ENCODE peak calls at places on chromosomes 3 and 15, in eight cellular contexts. M, G, B, N, Z, L, I and F are unnamed samples. For H3K9me3, the result is how much of the 10 kb centered on the place peaks cover.

GRCh38 chr3:141076821-141077571 is 25.8 kb downstream of the SPSB4 start:
- DNase-seq in M (no peak), G (peak), B (no peak), N (no peak), Z (peak), L (peak), I (peak), F (no peak)

GRCh38 chr3:115022835-115023398 is 124.2 kb downstream of the ZBTB20 start:
- DNase-seq in M (no peak), G (no peak), B (no peak), N (no peak), Z (no peak), L (no peak), I (no peak), F (no peak)

GRCh38 chr3:155664922-155665695 is 79.8 kb downstream of the PLCH1 start:
- DNase-seq in M (no peak), G (no peak), B (no peak), N (no peak), Z (no peak), L (peak), I (peak), F (no peak)

GRCh38 chr15:90334304-90334731 is 17.8 kb upstream of the ZNF774 start:
- DNase-seq in M (no peak), G (no peak), B (no peak), N (no peak), Z (no peak), L (no peak), I (no peak), F (no peak)

GRCh38 chr3:163664466-163664865 is 1413.8 kb downstream of the SI start:
- DNase-seq in M (no peak), G (no peak), B (no peak), N (no peak), Z (no peak), L (no peak), I (no peak), F (no peak)

GRCh38 chr3:187713504-187713903 is 11.1 kb upstream of the RTP2 start:
- DNase-seq in M (no peak), G (no peak), B (no peak), N (no peak), Z (no peak), L (no peak), I (no peak), F (no peak)

GRCh38 chr3:169879013-169879412 is 9.3 kb upstream of the LRRC31 start:
- DNase-seq in M (no peak), G (no peak), B (no peak), N (no peak), Z (no peak), L (no peak), I (no peak), F (no peak)

GRCh38 chr15:73130830-73131229 is 78.6 kb downstream of the NEO1 start:
- DNase-seq in M (no peak), G (no peak), B (no peak), N (no peak), Z (no peak), L (no peak), I (no peak), F (no peak)

GRCh38 chr15:91186892-91187644 is 87.0 kb downstream of the SV2B start:
- DNase-seq in M (no peak), G (no peak), B (no peak), N (peak), Z (no peak), L (no peak), I (no peak), F (no peak)

DNA sequence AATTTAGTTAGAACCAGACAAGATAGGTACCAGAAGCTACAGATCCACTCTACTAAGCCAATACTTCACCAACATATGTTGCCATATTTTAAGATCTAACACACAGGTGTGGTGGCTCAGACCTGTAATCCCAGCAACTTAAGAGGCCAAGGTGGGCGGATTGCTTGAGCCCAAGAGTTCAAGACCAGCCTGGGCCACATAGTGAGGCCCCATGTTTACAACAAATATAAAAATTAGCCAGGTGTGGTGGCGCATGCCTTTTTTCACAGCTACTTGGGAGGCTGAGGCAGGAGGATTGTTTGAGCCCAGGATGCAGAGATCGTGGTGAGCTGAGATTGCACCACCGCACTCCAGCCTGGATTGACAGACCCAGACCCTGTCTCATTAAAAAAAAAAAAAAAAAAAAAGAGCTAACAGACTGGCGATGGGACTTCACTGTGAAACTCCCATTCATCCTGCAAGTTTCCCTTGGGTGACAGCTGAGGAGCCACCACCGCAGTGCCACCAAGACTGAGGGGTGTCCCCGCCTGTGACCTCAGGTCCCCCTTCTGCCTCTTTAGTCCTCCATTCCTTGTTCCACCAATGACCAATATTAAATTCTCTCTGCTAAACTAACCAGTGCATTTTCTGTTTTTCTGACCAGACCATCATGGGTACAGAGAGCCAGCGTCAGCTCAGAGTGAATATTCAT is 163.3 kb downstream of the OR4M2 start:
- DNase-seq in M (no peak), G (no peak), B (no peak), N (no peak), Z (peak), L (no peak), I (no peak), F (no peak)
- H3K9me3 ChIP-seq in M (under half), G (under half), B (under half), N (under half), Z (under half), L (under half), I (under half), F (under half)

GRCh38 chr15:75117993-75118392 is 83.7 kb upstream of the C15orf39 start:
- DNase-seq in M (no peak), G (no peak), B (no peak), N (no peak), Z (no peak), L (no peak), I (no peak), F (no peak)

GRCh38 chr15:75114327-75114726 is 87.4 kb upstream of the C15orf39 start:
- DNase-seq in M (no peak), G (no peak), B (no peak), N (no peak), Z (no peak), L (no peak), I (no peak), F (no peak)

GRCh38 chr15:75112848-75113492 is 88.7 kb upstream of the C15orf39 start:
- DNase-seq in M (no peak), G (no peak), B (no peak), N (no peak), Z (no peak), L (no peak), I (no peak), F (no peak)

GRCh38 chr15:75112278-75112847 is 89.0 kb downstream of the PPCDC start:
- DNase-seq in M (no peak), G (no peak), B (no peak), N (no peak), Z (no peak), L (no peak), I (no peak), F (no peak)

GRCh38 chr15:75114796-75115195 is 86.9 kb upstream of the C15orf39 start:
- DNase-seq in M (no peak), G (no peak), B (no peak), N (no peak), Z (no peak), L (no peak), I (no peak), F (no peak)
- H3K9me3 ChIP-seq in M (under half), G (under half), B (under half), N (under half), Z (under half), L (under half), I (under half), F (under half)

DNA sequence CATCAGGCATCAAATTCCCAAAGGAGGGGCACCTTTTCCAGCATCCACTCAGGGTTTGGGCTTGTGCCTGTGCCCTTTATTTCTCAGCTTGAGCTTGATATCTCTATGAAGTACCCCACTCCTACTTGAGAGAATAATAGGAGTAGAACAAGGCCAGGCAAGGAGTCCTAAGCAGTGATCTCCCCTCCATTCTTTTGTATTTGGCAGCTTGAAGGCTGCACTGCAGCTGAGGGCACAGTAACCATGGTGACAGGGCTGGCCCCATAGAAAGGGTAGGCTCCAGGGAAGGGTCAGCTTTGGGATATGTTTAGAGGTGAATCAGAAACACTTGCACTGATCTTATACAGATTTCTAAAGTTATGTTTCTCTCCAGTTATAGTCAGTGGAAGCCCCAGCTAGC is 145.4 kb upstream of the SLC24A5 start:
- DNase-seq in M (no peak), G (no peak), B (no peak), N (peak), Z (no peak), L (no peak), I (no peak), F (no peak)
- H3K9me3 ChIP-seq in M (under half), G (under half), B (under half), N (under half), Z (under half), L (under half), I (under half), F (under half)

GRCh38 chr15:52790941-52791751 is 1.0 kb upstream of the ONECUT1 start:
- DNase-seq in M (no peak), G (no peak), B (no peak), N (peak), Z (no peak), L (no peak), I (no peak), F (no peak)

GRCh38 chr15:52789008-52789600 is 1.0 kb downstream of the ONECUT1 start:
- DNase-seq in M (no peak), G (no peak), B (no peak), N (no peak), Z (peak), L (no peak), I (no peak), F (no peak)

GRCh38 chr15:52790166-52790708 is at the start of gene ONECUT1:
- DNase-seq in M (no peak), G (no peak), B (no peak), N (peak), Z (peak), L (peak), I (no peak), F (peak)

GRCh38 chr15:52788099-52788986 is 1.8 kb downstream of the ONECUT1 start:
- DNase-seq in M (no peak), G (no peak), B (no peak), N (peak), Z (no peak), L (no peak), I (no peak), F (no peak)

DNA sequence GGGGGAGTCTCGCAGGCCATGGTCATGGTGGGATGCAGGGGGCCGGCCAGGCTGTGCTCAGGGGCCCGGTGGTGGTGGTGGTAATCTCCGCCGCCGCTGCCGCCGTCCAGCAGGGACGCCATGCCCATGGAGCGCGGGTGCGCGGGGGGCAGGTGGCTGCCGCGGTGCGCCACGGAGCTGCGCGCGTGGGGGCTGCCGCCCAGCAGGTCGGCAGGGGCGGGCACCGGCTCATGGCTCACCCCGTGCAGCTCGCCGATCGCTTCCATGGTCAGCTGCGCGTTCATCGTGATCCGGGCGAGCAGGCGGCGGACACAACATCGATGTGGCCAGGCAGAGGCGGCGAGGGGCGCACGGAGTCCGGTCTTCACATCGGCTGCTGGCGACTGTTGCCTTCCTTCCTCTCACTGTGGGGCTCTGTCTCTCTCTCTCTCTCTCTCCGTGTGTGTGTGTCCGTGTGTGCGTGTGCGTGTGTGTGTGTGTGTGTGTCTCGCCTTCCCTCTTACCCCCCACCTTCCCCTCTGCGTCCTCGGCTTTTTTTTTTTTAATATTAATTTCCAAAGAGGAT is 453 bp downstream of the ONECUT1 start:
- DNase-seq in M (no peak), G (no peak), B (no peak), N (peak), Z (peak), L (no peak), I (no peak), F (no peak)
- H3K9me3 ChIP-seq in M (under half), G (under half), B (under half), N (under half), Z (under half), L (under half), I (under half), F (under half)

DNA sequence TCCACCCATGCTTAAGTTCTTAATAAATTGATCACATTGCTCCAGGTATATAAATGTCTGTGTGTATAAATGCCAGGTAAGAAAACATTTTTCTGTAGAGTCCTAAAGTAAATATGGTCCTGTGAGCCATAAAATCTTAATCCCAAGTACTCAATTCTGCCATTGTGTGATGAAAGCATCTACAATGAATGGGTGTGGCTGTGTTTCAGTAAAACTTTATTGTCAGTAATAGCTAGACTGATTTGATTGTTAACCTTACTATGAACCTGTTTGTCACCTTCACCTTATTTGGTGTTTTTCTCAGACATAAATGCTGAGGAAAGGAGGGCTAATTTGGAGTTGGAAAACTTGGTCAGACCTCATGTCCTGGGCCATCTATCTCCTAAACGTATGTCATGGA is 683.5 kb upstream of the GRM7 start:
- DNase-seq in M (no peak), G (no peak), B (no peak), N (no peak), Z (no peak), L (no peak), I (no peak), F (no peak)
- H3K9me3 ChIP-seq in M (under half), G (under half), B (under half), N (under half), Z (under half), L (under half), I (under half), F (under half)

GRCh38 chr15:29664406-29664805 is 157.9 kb downstream of the TJP1 start:
- DNase-seq in M (no peak), G (no peak), B (no peak), N (no peak), Z (no peak), L (no peak), I (no peak), F (no peak)

GRCh38 chr15:29668120-29668602 is 154.1 kb downstream of the TJP1 start:
- DNase-seq in M (no peak), G (peak), B (peak), N (peak), Z (no peak), L (no peak), I (peak), F (no peak)

GRCh38 chr15:29665441-29665985 is 156.8 kb downstream of the TJP1 start:
- DNase-seq in M (no peak), G (no peak), B (no peak), N (no peak), Z (no peak), L (no peak), I (no peak), F (no peak)

GRCh38 chr15:29669823-29670222 is 152.4 kb downstream of the TJP1 start:
- DNase-seq in M (no peak), G (no peak), B (no peak), N (no peak), Z (no peak), L (no peak), I (no peak), F (no peak)

GRCh38 chr15:29666241-29666640 is 156.0 kb downstream of the TJP1 start:
- DNase-seq in M (no peak), G (no peak), B (no peak), N (no peak), Z (no peak), L (no peak), I (no peak), F (no peak)
- H3K9me3 ChIP-seq in M (under half), G (under half), B (under half), N (under half), Z (under half), L (under half), I (under half), F (under half)

GRCh38 chr3:25495304-25495703 is 67.2 kb downstream of the RARB start:
- DNase-seq in M (no peak), G (no peak), B (no peak), N (no peak), Z (no peak), L (no peak), I (no peak), F (no peak)
- H3K9me3 ChIP-seq in M (half or more), G (under half), B (under half), N (under half), Z (under half), L (under half), I (under half), F (under half)

DNA sequence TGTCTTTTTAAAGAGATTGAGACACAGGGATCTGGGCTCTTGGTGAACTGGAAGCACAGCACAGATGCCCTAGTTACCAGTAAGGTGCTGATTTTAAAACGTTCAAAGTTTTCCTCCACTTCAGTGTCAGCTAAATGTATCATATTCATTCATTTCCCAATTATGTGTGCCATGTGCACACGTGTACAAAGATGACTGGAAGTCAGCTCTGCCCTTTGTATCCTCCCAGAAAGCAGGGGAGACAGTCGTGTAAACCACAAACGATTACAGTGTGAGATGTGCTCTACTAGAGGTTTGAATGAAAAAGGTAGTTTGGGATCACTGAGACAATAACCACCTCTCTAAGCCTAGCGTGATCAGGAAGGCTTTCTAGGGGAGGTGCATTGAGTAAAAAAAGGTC is 760 bp downstream of the ZKSCAN7 start:
- DNase-seq in M (no peak), G (no peak), B (no peak), N (no peak), Z (no peak), L (no peak), I (no peak), F (no peak)
- H3K9me3 ChIP-seq in M (under half), G (under half), B (under half), N (under half), Z (under half), L (under half), I (under half), F (under half)

GRCh38 chr3:35335703-35336102 is 303.6 kb upstream of the ARPP21 start:
- DNase-seq in M (no peak), G (no peak), B (no peak), N (no peak), Z (no peak), L (no peak), I (no peak), F (no peak)
- H3K9me3 ChIP-seq in M (under half), G (under half), B (under half), N (under half), Z (under half), L (under half), I (under half), F (under half)